ENCODE peak calls at places on chromosomes 2 and 18, in eight cellular contexts. X, Z, I, S, A, W, U and Y are unnamed samples. For H3K4me1, the result is how much of the 10 kb centered on the place peaks cover.

GRCh38 chr18:58394046-58394445 is 234.8 kb downstream of the ALPK2 start:
- DNase-seq in X (no peak), Z (no peak), I (no peak), S (peak), A (no peak), W (no peak), U (no peak), Y (no peak)

GRCh38 chr2:107062173-107062572 is 176.2 kb upstream of the ST6GAL2 start:
- DNase-seq in X (peak), Z (no peak), I (no peak), S (peak), A (no peak), W (no peak), U (no peak), Y (no peak)

GRCh38 chr2:7726989-7727388 is 809.8 kb downstream of the RNF144A start:
- DNase-seq in X (no peak), Z (no peak), I (no peak), S (no peak), A (no peak), W (no peak), U (no peak), Y (no peak)

GRCh38 chr2:205768815-205769493 is 86.7 kb downstream of the NRP2 start:
- DNase-seq in X (no peak), Z (no peak), I (no peak), S (no peak), A (no peak), W (no peak), U (peak), Y (peak)

GRCh38 chr2:15784886-15785801 is 155.2 kb upstream of the MYCN start:
- DNase-seq in X (no peak), Z (no peak), I (no peak), S (no peak), A (no peak), W (no peak), U (no peak), Y (no peak)

GRCh38 chr2:39646267-39646666 is 19.4 kb upstream of the TMEM178A start:
- DNase-seq in X (no peak), Z (no peak), I (no peak), S (no peak), A (no peak), W (no peak), U (no peak), Y (no peak)

GRCh38 chr18:65751145-65752085 is 603 bp downstream of the CDH7 start:
- DNase-seq in X (peak), Z (no peak), I (no peak), S (peak), A (peak), W (no peak), U (no peak), Y (no peak)

GRCh38 chr18:40452599-40452998 is 1502.4 kb upstream of the PIK3C3 start:
- DNase-seq in X (no peak), Z (no peak), I (no peak), S (no peak), A (no peak), W (no peak), U (no peak), Y (no peak)

GRCh38 chr18:36376361-36376760 is 78.8 kb downstream of the FHOD3 start:
- DNase-seq in X (no peak), Z (no peak), I (no peak), S (no peak), A (no peak), W (no peak), U (no peak), Y (no peak)

GRCh38 chr2:37085731-37086147 is 1.4 kb downstream of the GPATCH11 start:
- DNase-seq in X (no peak), Z (no peak), I (no peak), S (no peak), A (no peak), W (no peak), U (peak), Y (peak)

GRCh38 chr2:208407667-208408066 is 1.1 kb downstream of the PTH2R start:
- DNase-seq in X (peak), Z (peak), I (no peak), S (no peak), A (peak), W (peak), U (peak), Y (no peak)

GRCh38 chr2:28624436-28624797 is 127.2 kb upstream of the PPP1CB start:
- DNase-seq in X (no peak), Z (no peak), I (no peak), S (no peak), A (no peak), W (no peak), U (no peak), Y (no peak)

GRCh38 chr2:237388036-237388435 is 25.9 kb downstream of the COL6A3 start:
- DNase-seq in X (no peak), Z (no peak), I (no peak), S (no peak), A (no peak), W (no peak), U (no peak), Y (no peak)

GRCh38 chr2:237383991-237384671 is 29.8 kb downstream of the COL6A3 start:
- DNase-seq in X (no peak), Z (no peak), I (no peak), S (no peak), A (no peak), W (no peak), U (peak), Y (no peak)

GRCh38 chr2:237380768-237381167 is 33.2 kb downstream of the COL6A3 start:
- DNase-seq in X (no peak), Z (no peak), I (no peak), S (no peak), A (no peak), W (no peak), U (no peak), Y (no peak)

GRCh38 chr2:237379636-237380035 is 34.3 kb downstream of the COL6A3 start:
- DNase-seq in X (no peak), Z (no peak), I (no peak), S (no peak), A (no peak), W (no peak), U (no peak), Y (no peak)

GRCh38 chr2:237384672-237385020 is 29.3 kb downstream of the COL6A3 start:
- DNase-seq in X (no peak), Z (no peak), I (no peak), S (no peak), A (no peak), W (no peak), U (no peak), Y (no peak)
- H3K4me1 ChIP-seq in X (under half), Z (under half), I (under half), S (under half), A (under half), W (under half), U (under half), Y (under half)

GRCh38 chr2:161107265-161107664 is 53.0 kb upstream of the TANK start:
- DNase-seq in X (no peak), Z (no peak), I (no peak), S (no peak), A (no peak), W (no peak), U (no peak), Y (no peak)
- H2AFZ ChIP-seq in X (no peak), Z (no peak), I (no peak), S (no peak), A (no peak), W (no peak), U (no peak), Y (no peak)

DNA sequence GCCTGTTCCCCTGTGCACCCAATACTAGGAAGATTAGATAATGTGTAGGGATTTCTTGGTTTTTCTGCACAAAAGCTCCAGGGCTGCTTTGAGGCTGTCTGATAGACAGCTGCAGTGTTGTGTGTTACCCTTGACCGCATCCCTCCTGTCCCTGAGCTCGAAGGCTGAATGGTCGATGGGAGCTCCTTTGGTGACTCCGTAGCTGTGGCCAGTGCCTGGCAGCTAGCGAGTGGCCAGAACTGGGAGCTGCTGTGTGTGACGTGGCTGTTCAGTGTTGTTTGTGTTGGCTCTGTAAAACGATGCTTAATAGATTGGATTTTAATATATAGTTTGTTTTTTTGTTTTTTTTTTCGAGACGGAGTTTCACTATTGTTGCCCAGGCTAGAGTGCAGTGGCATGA is 170.0 kb downstream of the AGAP1 start:
- DNase-seq in X (no peak), Z (no peak), I (no peak), S (no peak), A (no peak), W (no peak), U (no peak), Y (no peak)
- H3K4me1 ChIP-seq in X (half or more), Z (half or more), I (under half), S (under half), A (under half), W (under half), U (under half), Y (under half)

GRCh38 chr18:34709104-34709503 is 994 bp upstream of the DTNA start:
- DNase-seq in X (no peak), Z (peak), I (no peak), S (no peak), A (no peak), W (no peak), U (peak), Y (peak)

GRCh38 chr18:34709631-34710429 is at the start of gene DTNA:
- DNase-seq in X (peak), Z (no peak), I (no peak), S (no peak), A (peak), W (no peak), U (peak), Y (peak)

GRCh38 chr18:34710430-34711386 is 610 bp downstream of the DTNA start:
- DNase-seq in X (no peak), Z (no peak), I (no peak), S (no peak), A (no peak), W (no peak), U (peak), Y (no peak)

GRCh38 chr18:34704823-34705222 is 5.3 kb upstream of the DTNA start:
- DNase-seq in X (no peak), Z (no peak), I (no peak), S (no peak), A (no peak), W (no peak), U (no peak), Y (no peak)

DNA sequence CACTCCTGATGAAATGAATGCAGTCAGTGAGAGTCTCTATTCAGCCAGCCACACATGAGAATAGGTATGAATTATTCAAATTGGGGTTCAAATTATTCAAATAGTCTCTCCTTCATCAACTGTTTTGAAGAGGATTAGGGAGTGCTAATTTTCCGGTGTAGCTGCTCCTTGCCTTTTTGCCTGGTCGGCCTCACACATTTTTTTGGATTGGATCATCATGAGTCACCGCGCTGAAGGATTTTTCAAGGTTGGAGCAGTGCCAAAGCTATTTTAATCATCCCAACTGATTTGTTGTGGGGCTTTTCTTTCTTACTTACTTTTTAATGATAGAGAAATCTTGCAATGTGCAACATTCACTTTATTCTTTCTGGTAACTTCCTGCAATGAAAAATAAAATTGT is 2.4 kb upstream of the DTNA start:
- DNase-seq in X (peak), Z (no peak), I (peak), S (no peak), A (no peak), W (no peak), U (peak), Y (peak)
- H2AFZ ChIP-seq in X (no peak), Z (no peak), I (peak), S (no peak), A (no peak), W (no peak), U (peak), Y (peak)